ENCODE peak calls at places on chromosomes 1 and 21, in four cellular contexts. One of them, this sample, is unnamed.

GRCh38 chr1:184036517-184036949 is 995 bp downstream of the COLGALT2 start:
- DNase-seq in dorsolateral prefrontal cortex: peak; percentile 59
- DNase-seq in AG09309: no peak
- DNase-seq in left ventricle myocardium inferior: peak; percentile 57
- DNase-seq in this sample: no peak

GRCh38 chr1:8348777-8349472 is 31.0 kb downstream of the SLC45A1 start:
- DNase-seq in left ventricle myocardium inferior: peak; percentile 72
- DNase-seq in dorsolateral prefrontal cortex: no peak
- DNase-seq in AG09309: no peak
- DNase-seq in this sample: peak; percentile 24

GRCh38 chr1:64881281-64881680 is 85.1 kb downstream of the JAK1 start:
- DNase-seq in AG09309: peak; percentile 13
- DNase-seq in left ventricle myocardium inferior: no peak
- DNase-seq in dorsolateral prefrontal cortex: no peak
- DNase-seq in this sample: no peak

GRCh38 chr1:41108696-41109284 is 87.3 kb upstream of the SLFNL1 start:
- DNase-seq in AG09309: no peak
- DNase-seq in dorsolateral prefrontal cortex: no peak
- DNase-seq in left ventricle myocardium inferior: no peak
- DNase-seq in this sample: no peak

GRCh38 chr1:30856260-30856790 is 52.2 kb downstream of the SDC3 start:
- DNase-seq in AG09309: no peak
- DNase-seq in left ventricle myocardium inferior: no peak
- DNase-seq in dorsolateral prefrontal cortex: peak; percentile 38
- DNase-seq in this sample: no peak

GRCh38 chr21:14591882-14592281 is 45.8 kb upstream of the SAMSN1 start:
- DNase-seq in dorsolateral prefrontal cortex: no peak
- DNase-seq in left ventricle myocardium inferior: no peak
- DNase-seq in AG09309: no peak
- DNase-seq in this sample: peak; percentile 33

GRCh38 chr1:41282679-41283317 is 40.7 kb upstream of the SCMH1 start:
- DNase-seq in left ventricle myocardium inferior: no peak
- DNase-seq in dorsolateral prefrontal cortex: peak; percentile 37
- DNase-seq in AG09309: no peak
- DNase-seq in this sample: no peak

GRCh38 chr1:23168462-23169218 is at the start of gene LUZP1:
- DNase-seq in AG09309: no peak
- DNase-seq in left ventricle myocardium inferior: peak; percentile 90
- DNase-seq in dorsolateral prefrontal cortex: peak; percentile 91
- DNase-seq in this sample: peak; percentile 72

GRCh38 chr1:245493029-245493428 is 338.2 kb downstream of the KIF26B start:
- DNase-seq in dorsolateral prefrontal cortex: no peak
- DNase-seq in left ventricle myocardium inferior: no peak
- DNase-seq in AG09309: no peak
- DNase-seq in this sample: no peak

GRCh38 chr1:81369814-81370213 is 430.9 kb upstream of the ADGRL2 start:
- DNase-seq in AG09309: no peak
- DNase-seq in dorsolateral prefrontal cortex: no peak
- DNase-seq in left ventricle myocardium inferior: no peak
- DNase-seq in this sample: peak; percentile 47

GRCh38 chr1:206935491-206936067 is 10.7 kb downstream of the PIGR start:
- DNase-seq in dorsolateral prefrontal cortex: no peak
- DNase-seq in AG09309: no peak
- DNase-seq in left ventricle myocardium inferior: no peak
- DNase-seq in this sample: no peak

GRCh38 chr1:32619701-32620485 is 30.5 kb downstream of the ZBTB8OS start:
- DNase-seq in left ventricle myocardium inferior: no peak
- DNase-seq in dorsolateral prefrontal cortex: no peak
- DNase-seq in AG09309: no peak
- DNase-seq in this sample: no peak

GRCh38 chr1:16090076-16090826 is 16.8 kb upstream of the FAM131C start:
- DNase-seq in AG09309: no peak
- DNase-seq in left ventricle myocardium inferior: no peak
- DNase-seq in dorsolateral prefrontal cortex: no peak
- DNase-seq in this sample: no peak

GRCh38 chr1:67431156-67431765 is 1.1 kb upstream of the SERBP1 start:
- DNase-seq in dorsolateral prefrontal cortex: no peak
- DNase-seq in left ventricle myocardium inferior: no peak
- DNase-seq in AG09309: no peak
- DNase-seq in this sample: no peak

GRCh38 chr1:68372487-68372886 is 77.3 kb downstream of the RPE65 start:
- DNase-seq in dorsolateral prefrontal cortex: no peak
- DNase-seq in left ventricle myocardium inferior: no peak
- DNase-seq in AG09309: no peak
- DNase-seq in this sample: no peak

GRCh38 chr21:45258476-45258875 is 29.2 kb downstream of the POFUT2 start:
- DNase-seq in dorsolateral prefrontal cortex: no peak
- DNase-seq in AG09309: no peak
- DNase-seq in left ventricle myocardium inferior: no peak
- DNase-seq in this sample: no peak

GRCh38 chr1:58592521-58593134 is 15.6 kb upstream of the TACSTD2 start:
- DNase-seq in AG09309: peak; percentile 70
- DNase-seq in left ventricle myocardium inferior: peak; percentile 57
- DNase-seq in dorsolateral prefrontal cortex: no peak
- DNase-seq in this sample: peak; percentile 81

GRCh38 chr1:174766727-174767126 is 233.0 kb upstream of the CACYBP start:
- DNase-seq in dorsolateral prefrontal cortex: no peak
- DNase-seq in AG09309: no peak
- DNase-seq in left ventricle myocardium inferior: no peak
- DNase-seq in this sample: no peak

GRCh38 chr1:207840380-207840779 is 70.5 kb downstream of the CD34 start:
- DNase-seq in dorsolateral prefrontal cortex: no peak
- DNase-seq in left ventricle myocardium inferior: no peak
- DNase-seq in AG09309: no peak
- DNase-seq in this sample: no peak

GRCh38 chr1:234408757-234409156 is 35.5 kb downstream of the COA6 start:
- DNase-seq in AG09309: no peak
- DNase-seq in dorsolateral prefrontal cortex: no peak
- DNase-seq in left ventricle myocardium inferior: no peak
- DNase-seq in this sample: no peak

GRCh38 chr1:154583691-154584212 is 16.2 kb downstream of the CHRNB2 start:
- DNase-seq in dorsolateral prefrontal cortex: no peak
- DNase-seq in left ventricle myocardium inferior: no peak
- DNase-seq in AG09309: no peak
- DNase-seq in this sample: no peak

GRCh38 chr1:107777664-107778047 is 187.3 kb downstream of the VAV3 start:
- DNase-seq in AG09309: no peak
- DNase-seq in left ventricle myocardium inferior: no peak
- DNase-seq in dorsolateral prefrontal cortex: no peak
- DNase-seq in this sample: no peak

GRCh38 chr1:38476111-38476783 is 383.3 kb downstream of the RRAGC start:
- DNase-seq in left ventricle myocardium inferior: no peak
- DNase-seq in AG09309: no peak
- DNase-seq in dorsolateral prefrontal cortex: peak; percentile 38
- DNase-seq in this sample: no peak

GRCh38 chr1:151756291-151756690 is 7.0 kb downstream of the MRPL9 start:
- DNase-seq in left ventricle myocardium inferior: no peak
- DNase-seq in AG09309: no peak
- DNase-seq in dorsolateral prefrontal cortex: no peak
- DNase-seq in this sample: no peak

GRCh38 chr1:55214903-55215193 is 316 bp downstream of the USP24 start:
- DNase-seq in AG09309: no peak
- DNase-seq in dorsolateral prefrontal cortex: no peak
- DNase-seq in left ventricle myocardium inferior: peak; percentile 30
- DNase-seq in this sample: no peak

GRCh38 chr1:211876849-211877248 is 46.3 kb upstream of the LPGAT1 start:
- DNase-seq in AG09309: no peak
- DNase-seq in left ventricle myocardium inferior: no peak
- DNase-seq in dorsolateral prefrontal cortex: no peak
- DNase-seq in this sample: no peak

GRCh38 chr1:164610528-164611222 is 51.7 kb downstream of the PBX1 start:
- DNase-seq in dorsolateral prefrontal cortex: no peak
- DNase-seq in AG09309: no peak
- DNase-seq in left ventricle myocardium inferior: no peak
- DNase-seq in this sample: no peak

GRCh38 chr1:9371951-9372350 is 79.3 kb downstream of the SPSB1 start:
- DNase-seq in left ventricle myocardium inferior: no peak
- DNase-seq in AG09309: no peak
- DNase-seq in dorsolateral prefrontal cortex: no peak
- DNase-seq in this sample: no peak

GRCh38 chr1:234197839-234198238 is 175.4 kb upstream of the COA6 start:
- DNase-seq in AG09309: no peak
- DNase-seq in dorsolateral prefrontal cortex: no peak
- DNase-seq in left ventricle myocardium inferior: no peak
- DNase-seq in this sample: no peak

GRCh38 chr1:1782399-1783221 is 4.3 kb upstream of the NADK start:
- DNase-seq in AG09309: peak; percentile 8
- DNase-seq in left ventricle myocardium inferior: peak; percentile 70
- DNase-seq in dorsolateral prefrontal cortex: no peak
- DNase-seq in this sample: no peak

GRCh38 chr1:241391926-241392710 is 35.1 kb upstream of the RGS7 start:
- DNase-seq in dorsolateral prefrontal cortex: no peak
- DNase-seq in left ventricle myocardium inferior: no peak
- DNase-seq in AG09309: no peak
- DNase-seq in this sample: no peak

GRCh38 chr1:33696962-33697361 is 166.9 kb upstream of the HMGB4 start:
- DNase-seq in left ventricle myocardium inferior: no peak
- DNase-seq in dorsolateral prefrontal cortex: no peak
- DNase-seq in AG09309: no peak
- DNase-seq in this sample: no peak

GRCh38 chr1:27726173-27726793 is 522 bp downstream of the FAM76A start:
- DNase-seq in left ventricle myocardium inferior: peak; percentile 53
- DNase-seq in dorsolateral prefrontal cortex: peak; percentile 43
- DNase-seq in AG09309: no peak
- DNase-seq in this sample: no peak

GRCh38 chr1:48808496-48808895 is 31.8 kb upstream of the BEND5 start:
- DNase-seq in left ventricle myocardium inferior: no peak
- DNase-seq in dorsolateral prefrontal cortex: no peak
- DNase-seq in AG09309: no peak
- DNase-seq in this sample: no peak

GRCh38 chr1:39692152-39693064 is 1.2 kb upstream of the HPCAL4 start:
- DNase-seq in AG09309: no peak
- DNase-seq in left ventricle myocardium inferior: no peak
- DNase-seq in dorsolateral prefrontal cortex: no peak
- DNase-seq in this sample: no peak

GRCh38 chr1:5685446-5686040 is 306.7 kb downstream of the NPHP4 start:
- DNase-seq in AG09309: no peak
- DNase-seq in dorsolateral prefrontal cortex: peak; percentile 16
- DNase-seq in left ventricle myocardium inferior: no peak
- DNase-seq in this sample: no peak

DNA sequence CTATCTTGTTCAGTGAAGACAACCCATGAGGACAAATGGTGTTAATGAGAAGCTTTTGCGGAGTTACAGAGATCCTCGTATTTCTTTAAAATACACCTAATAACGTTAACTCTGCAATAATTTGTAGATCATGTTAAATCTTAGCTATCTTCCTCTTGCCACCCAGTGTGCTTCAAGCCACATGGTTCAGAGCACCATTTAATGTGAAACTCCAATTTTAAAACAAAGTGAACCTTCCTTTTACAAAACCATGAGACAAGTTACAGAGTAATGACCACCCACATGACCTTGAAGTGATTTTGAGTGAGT is 1.7 kb upstream of the KCNE2 start:
- DNase-seq in dorsolateral prefrontal cortex: no peak
- DNase-seq in AG09309: no peak
- DNase-seq in left ventricle myocardium inferior: no peak
- DNase-seq in this sample: no peak
- TF ChIP-seq CTCF in dorsolateral prefrontal cortex: no peak
- TF ChIP-seq CTCF in AG09309: no peak
- TF ChIP-seq CTCF in left ventricle myocardium inferior: peak; percentile 4
- TF ChIP-seq CTCF in this sample: no peak

DNA sequence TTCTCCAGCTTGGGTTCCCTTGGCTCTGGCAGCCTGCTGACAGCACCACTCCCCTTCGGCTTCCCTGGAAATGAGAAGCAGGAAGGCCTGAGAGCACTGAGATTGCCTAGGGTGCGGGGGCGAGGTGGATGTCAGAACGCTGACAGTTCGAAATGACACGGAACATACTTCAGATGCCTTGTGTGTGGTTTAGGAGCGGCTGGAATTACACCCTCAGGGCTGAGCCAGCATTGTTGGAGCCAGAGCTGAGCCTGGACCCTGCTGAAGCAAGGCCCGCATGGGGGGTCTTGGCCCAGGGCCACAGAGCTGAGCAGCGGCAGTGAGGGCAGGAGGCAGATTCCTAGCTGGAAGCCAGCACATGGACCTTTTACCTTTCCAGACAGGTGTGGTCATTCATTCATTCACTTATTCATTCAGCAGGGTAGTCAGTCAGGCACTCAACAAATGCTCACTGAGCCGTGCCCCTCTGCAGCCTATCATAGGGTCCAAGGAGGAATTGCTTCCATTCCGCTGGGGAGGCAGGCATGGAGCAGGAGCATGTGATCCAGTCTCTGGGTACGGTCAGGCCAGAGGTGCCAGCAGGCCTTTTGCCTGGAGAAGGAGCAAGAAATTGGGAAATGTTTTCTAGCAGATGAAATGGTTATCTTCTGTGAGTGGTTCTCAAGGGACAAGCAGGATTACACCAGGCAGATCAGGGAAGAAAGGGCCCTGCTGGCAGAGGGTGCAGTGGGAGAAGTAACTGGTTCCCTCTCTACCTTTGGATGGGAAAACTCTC is 6.6 kb upstream of the FOXE3 start:
- DNase-seq in AG09309: peak; percentile 49
- DNase-seq in left ventricle myocardium inferior: no peak
- DNase-seq in dorsolateral prefrontal cortex: no peak
- DNase-seq in this sample: peak; percentile 11
- H3K4me3 ChIP-seq in AG09309: no peak overlapping the region
- H3K4me3 ChIP-seq in left ventricle myocardium inferior: no peak overlapping the region
- H3K4me3 ChIP-seq in dorsolateral prefrontal cortex: no peak overlapping the region
- H3K4me3 ChIP-seq in this sample: no peak overlapping the region

GRCh38 chr1:112957133-112957812 is 1.3 kb upstream of the SLC16A1 start:
- DNase-seq in left ventricle myocardium inferior: no peak
- DNase-seq in dorsolateral prefrontal cortex: no peak
- DNase-seq in AG09309: peak; percentile 85
- DNase-seq in this sample: peak; percentile 86

GRCh38 chr1:112954059-112954458 is 1.9 kb downstream of the SLC16A1 start:
- DNase-seq in dorsolateral prefrontal cortex: no peak
- DNase-seq in left ventricle myocardium inferior: no peak
- DNase-seq in AG09309: no peak
- DNase-seq in this sample: no peak

GRCh38 chr1:112956503-112957132 is 622 bp upstream of the SLC16A1 start:
- DNase-seq in dorsolateral prefrontal cortex: peak; percentile 43
- DNase-seq in left ventricle myocardium inferior: no peak
- DNase-seq in AG09309: no peak
- DNase-seq in this sample: no peak

GRCh38 chr1:112954945-112955677 is 885 bp downstream of the SLC16A1 start:
- DNase-seq in dorsolateral prefrontal cortex: peak; percentile 49
- DNase-seq in left ventricle myocardium inferior: peak; percentile 55
- DNase-seq in AG09309: no peak
- DNase-seq in this sample: peak; percentile 34

GRCh38 chr1:112955678-112956502 is at the start of gene SLC16A1:
- DNase-seq in AG09309: peak; percentile 74
- DNase-seq in left ventricle myocardium inferior: peak; percentile 95
- DNase-seq in dorsolateral prefrontal cortex: peak; percentile 95
- DNase-seq in this sample: peak; percentile 73
- TF ChIP-seq CTCF in AG09309: peak; percentile 49
- TF ChIP-seq CTCF in left ventricle myocardium inferior: peak; percentile 44
- TF ChIP-seq CTCF in dorsolateral prefrontal cortex: peak; percentile 54
- TF ChIP-seq CTCF in this sample: no peak

DNA sequence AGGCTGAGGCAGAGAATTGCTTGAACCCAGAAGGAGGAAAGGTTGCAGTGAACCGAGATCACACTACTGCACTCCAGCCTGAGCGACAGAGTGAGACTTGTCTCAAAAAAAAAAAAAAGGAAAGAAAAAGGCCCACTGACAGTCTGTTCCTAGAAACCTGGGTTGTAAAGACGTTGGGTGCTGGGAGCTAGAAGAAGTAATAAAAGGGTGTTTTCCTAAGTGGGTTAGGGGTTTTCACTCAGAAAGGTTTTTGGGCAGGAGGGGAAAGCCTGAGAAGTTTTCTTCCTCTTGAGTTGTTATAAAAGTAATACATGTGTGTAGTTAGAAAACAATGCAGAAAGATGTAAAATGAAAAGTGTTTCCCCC is 25.4 kb downstream of the CELA3A start:
- DNase-seq in AG09309: no peak
- DNase-seq in left ventricle myocardium inferior: no peak
- DNase-seq in dorsolateral prefrontal cortex: no peak
- DNase-seq in this sample: no peak
- H3K4me3 ChIP-seq in AG09309: no peak overlapping the region
- H3K4me3 ChIP-seq in left ventricle myocardium inferior: no peak overlapping the region
- H3K4me3 ChIP-seq in dorsolateral prefrontal cortex: no peak overlapping the region
- H3K4me3 ChIP-seq in this sample: no peak overlapping the region